ENCODE peak calls at places on chromosomes 6 and 20, in seven cellular contexts. One of them, this sample, is unnamed.
A peak's percentile ranks its signal among the peaks of the same experiment; 100 is the strongest.

GRCh38 chr20:34143951-34144350 is 31.9 kb upstream of the EIF2S2 start:
- DNase-seq in tibial artery: no peak
- DNase-seq in CD4-positive, alpha-beta T cell: no peak
- DNase-seq in body of pancreas: no peak
- DNase-seq in left lung: no peak
- DNase-seq in naive thymus-derived CD4-positive, alpha-beta T cell: no peak
- DNase-seq in RWPE1: no peak
- DNase-seq in this sample: no peak

GRCh38 chr6:657743-658142 is 843 bp upstream of the HUS1B start:
- DNase-seq in tibial artery: no peak
- DNase-seq in CD4-positive, alpha-beta T cell: no peak
- DNase-seq in body of pancreas: no peak
- DNase-seq in left lung: no peak
- DNase-seq in naive thymus-derived CD4-positive, alpha-beta T cell: no peak
- DNase-seq in RWPE1: no peak
- DNase-seq in this sample: no peak

GRCh38 chr20:20663841-20664240 is 48.6 kb downstream of the RALGAPA2 start:
- DNase-seq in tibial artery: no peak
- DNase-seq in CD4-positive, alpha-beta T cell: no peak
- DNase-seq in body of pancreas: no peak
- DNase-seq in left lung: no peak
- DNase-seq in naive thymus-derived CD4-positive, alpha-beta T cell: no peak
- DNase-seq in RWPE1: no peak
- DNase-seq in this sample: no peak

GRCh38 chr20:44176833-44177533 is 10.0 kb downstream of the JPH2 start:
- DNase-seq in tibial artery: peak; percentile 81
- DNase-seq in CD4-positive, alpha-beta T cell: no peak
- DNase-seq in body of pancreas: no peak
- DNase-seq in left lung: no peak
- DNase-seq in naive thymus-derived CD4-positive, alpha-beta T cell: no peak
- DNase-seq in RWPE1: peak; percentile 94
- DNase-seq in this sample: no peak

GRCh38 chr20:33299111-33299603 is 16.1 kb downstream of the BPIFB1 start:
- DNase-seq in tibial artery: peak; percentile 72
- DNase-seq in CD4-positive, alpha-beta T cell: peak; percentile 68
- DNase-seq in body of pancreas: peak; percentile 61
- DNase-seq in left lung: peak; percentile 92
- DNase-seq in naive thymus-derived CD4-positive, alpha-beta T cell: peak; percentile 64
- DNase-seq in RWPE1: peak; percentile 90
- DNase-seq in this sample: peak; percentile 75

GRCh38 chr6:75331134-75331533 is 46.5 kb upstream of the TMEM30A start:
- DNase-seq in tibial artery: no peak
- DNase-seq in CD4-positive, alpha-beta T cell: no peak
- DNase-seq in body of pancreas: no peak
- DNase-seq in left lung: no peak
- DNase-seq in naive thymus-derived CD4-positive, alpha-beta T cell: no peak
- DNase-seq in RWPE1: no peak
- DNase-seq in this sample: no peak

GRCh38 chr6:35728663-35729348 is 8.0 kb upstream of the ARMC12 start:
- DNase-seq in tibial artery: peak; percentile 85
- DNase-seq in CD4-positive, alpha-beta T cell: no peak
- DNase-seq in body of pancreas: peak; percentile 61
- DNase-seq in left lung: peak; percentile 87
- DNase-seq in naive thymus-derived CD4-positive, alpha-beta T cell: peak; percentile 52
- DNase-seq in RWPE1: no peak
- DNase-seq in this sample: no peak

GRCh38 chr6:84260926-84261325 is 33.5 kb upstream of the CEP162 start:
- DNase-seq in tibial artery: no peak
- DNase-seq in CD4-positive, alpha-beta T cell: no peak
- DNase-seq in body of pancreas: no peak
- DNase-seq in left lung: no peak
- DNase-seq in naive thymus-derived CD4-positive, alpha-beta T cell: no peak
- DNase-seq in RWPE1: no peak
- DNase-seq in this sample: no peak

GRCh38 chr20:18031050-18031449 is 26.7 kb downstream of the OVOL2 start:
- DNase-seq in tibial artery: no peak
- DNase-seq in CD4-positive, alpha-beta T cell: no peak
- DNase-seq in body of pancreas: no peak
- DNase-seq in left lung: no peak
- DNase-seq in naive thymus-derived CD4-positive, alpha-beta T cell: no peak
- DNase-seq in RWPE1: no peak
- DNase-seq in this sample: no peak

GRCh38 chr6:170262481-170263088 is 28.3 kb downstream of the DLL1 start:
- DNase-seq in tibial artery: no peak
- DNase-seq in CD4-positive, alpha-beta T cell: no peak
- DNase-seq in body of pancreas: no peak
- DNase-seq in left lung: peak; percentile 57
- DNase-seq in naive thymus-derived CD4-positive, alpha-beta T cell: no peak
- DNase-seq in RWPE1: no peak
- DNase-seq in this sample: no peak

GRCh38 chr20:45056473-45057148 is 44.3 kb downstream of the KCNS1 start:
- DNase-seq in tibial artery: no peak
- DNase-seq in CD4-positive, alpha-beta T cell: no peak
- DNase-seq in body of pancreas: peak; percentile 13
- DNase-seq in left lung: no peak
- DNase-seq in naive thymus-derived CD4-positive, alpha-beta T cell: no peak
- DNase-seq in RWPE1: no peak
- DNase-seq in this sample: no peak

GRCh38 chr20:24995741-24996448 is 3.3 kb upstream of the APMAP start:
- DNase-seq in tibial artery: peak; percentile 51
- DNase-seq in CD4-positive, alpha-beta T cell: no peak
- DNase-seq in body of pancreas: no peak
- DNase-seq in left lung: no peak
- DNase-seq in naive thymus-derived CD4-positive, alpha-beta T cell: no peak
- DNase-seq in RWPE1: no peak
- DNase-seq in this sample: no peak

GRCh38 chr6:129279343-129280104 is 396.6 kb downstream of the LAMA2 start:
- DNase-seq in tibial artery: no peak
- DNase-seq in CD4-positive, alpha-beta T cell: no peak
- DNase-seq in body of pancreas: no peak
- DNase-seq in left lung: no peak
- DNase-seq in naive thymus-derived CD4-positive, alpha-beta T cell: no peak
- DNase-seq in RWPE1: no peak
- DNase-seq in this sample: no peak

GRCh38 chr6:168469198-168469943 is 28.4 kb downstream of the SMOC2 start:
- DNase-seq in tibial artery: no peak
- DNase-seq in CD4-positive, alpha-beta T cell: no peak
- DNase-seq in body of pancreas: peak; percentile 33
- DNase-seq in left lung: no peak
- DNase-seq in naive thymus-derived CD4-positive, alpha-beta T cell: no peak
- DNase-seq in RWPE1: no peak
- DNase-seq in this sample: no peak

GRCh38 chr20:36540551-36541211 is 638 bp upstream of the MYL9 start:
- DNase-seq in tibial artery: peak; percentile 72
- DNase-seq in CD4-positive, alpha-beta T cell: no peak
- DNase-seq in body of pancreas: no peak
- DNase-seq in left lung: no peak
- DNase-seq in naive thymus-derived CD4-positive, alpha-beta T cell: no peak
- DNase-seq in RWPE1: no peak
- DNase-seq in this sample: no peak

GRCh38 chr20:48750941-48751620 is 76.7 kb downstream of the PREX1 start:
- DNase-seq in tibial artery: no peak
- DNase-seq in CD4-positive, alpha-beta T cell: peak; percentile 45
- DNase-seq in body of pancreas: no peak
- DNase-seq in left lung: peak; percentile 90
- DNase-seq in naive thymus-derived CD4-positive, alpha-beta T cell: peak; percentile 9
- DNase-seq in RWPE1: no peak
- DNase-seq in this sample: peak; percentile 57

GRCh38 chr6:157867155-157867559 is 44.1 kb downstream of the SNX9 start:
- DNase-seq in tibial artery: no peak
- DNase-seq in CD4-positive, alpha-beta T cell: peak; percentile 26
- DNase-seq in body of pancreas: no peak
- DNase-seq in left lung: no peak
- DNase-seq in naive thymus-derived CD4-positive, alpha-beta T cell: no peak
- DNase-seq in RWPE1: peak; percentile 38
- DNase-seq in this sample: no peak

GRCh38 chr20:61297981-61298380 is 45.9 kb downstream of the CDH4 start:
- DNase-seq in tibial artery: no peak
- DNase-seq in CD4-positive, alpha-beta T cell: no peak
- DNase-seq in body of pancreas: no peak
- DNase-seq in left lung: no peak
- DNase-seq in naive thymus-derived CD4-positive, alpha-beta T cell: no peak
- DNase-seq in RWPE1: peak; percentile 93
- DNase-seq in this sample: no peak

GRCh38 chr6:135902756-135903331 is 51.3 kb downstream of the PDE7B start:
- DNase-seq in tibial artery: no peak
- DNase-seq in CD4-positive, alpha-beta T cell: no peak
- DNase-seq in body of pancreas: no peak
- DNase-seq in left lung: no peak
- DNase-seq in naive thymus-derived CD4-positive, alpha-beta T cell: no peak
- DNase-seq in RWPE1: no peak
- DNase-seq in this sample: no peak

GRCh38 chr6:135904666-135905065 is 53.2 kb downstream of the PDE7B start:
- DNase-seq in tibial artery: no peak
- DNase-seq in CD4-positive, alpha-beta T cell: no peak
- DNase-seq in body of pancreas: no peak
- DNase-seq in left lung: no peak
- DNase-seq in naive thymus-derived CD4-positive, alpha-beta T cell: no peak
- DNase-seq in RWPE1: peak; percentile 45
- DNase-seq in this sample: no peak

GRCh38 chr6:135906542-135906941 is 55.0 kb downstream of the PDE7B start:
- DNase-seq in tibial artery: no peak
- DNase-seq in CD4-positive, alpha-beta T cell: no peak
- DNase-seq in body of pancreas: no peak
- DNase-seq in left lung: no peak
- DNase-seq in naive thymus-derived CD4-positive, alpha-beta T cell: no peak
- DNase-seq in RWPE1: peak; percentile 52
- DNase-seq in this sample: no peak

GRCh38 chr6:135901776-135902524 is 50.4 kb downstream of the PDE7B start:
- DNase-seq in tibial artery: peak; percentile 75
- DNase-seq in CD4-positive, alpha-beta T cell: no peak
- DNase-seq in body of pancreas: peak; percentile 16
- DNase-seq in left lung: no peak
- DNase-seq in naive thymus-derived CD4-positive, alpha-beta T cell: peak; percentile 43
- DNase-seq in RWPE1: no peak
- DNase-seq in this sample: no peak

GRCh38 chr6:135905604-135906300 is 54.3 kb downstream of the PDE7B start:
- DNase-seq in tibial artery: no peak
- DNase-seq in CD4-positive, alpha-beta T cell: no peak
- DNase-seq in body of pancreas: no peak
- DNase-seq in left lung: peak; percentile 26
- DNase-seq in naive thymus-derived CD4-positive, alpha-beta T cell: no peak
- DNase-seq in RWPE1: no peak
- DNase-seq in this sample: no peak
- H3K27ac ChIP-seq in tibial artery: no peak overlapping the region
- H3K27ac ChIP-seq in CD4-positive, alpha-beta T cell: no peak overlapping the region
- H3K27ac ChIP-seq in body of pancreas: no peak overlapping the region
- H3K27ac ChIP-seq in left lung: no peak overlapping the region
- H3K27ac ChIP-seq in naive thymus-derived CD4-positive, alpha-beta T cell: no peak overlapping the region
- H3K27ac ChIP-seq in RWPE1: no peak overlapping the region
- H3K27ac ChIP-seq in this sample: no peak overlapping the region

DNA sequence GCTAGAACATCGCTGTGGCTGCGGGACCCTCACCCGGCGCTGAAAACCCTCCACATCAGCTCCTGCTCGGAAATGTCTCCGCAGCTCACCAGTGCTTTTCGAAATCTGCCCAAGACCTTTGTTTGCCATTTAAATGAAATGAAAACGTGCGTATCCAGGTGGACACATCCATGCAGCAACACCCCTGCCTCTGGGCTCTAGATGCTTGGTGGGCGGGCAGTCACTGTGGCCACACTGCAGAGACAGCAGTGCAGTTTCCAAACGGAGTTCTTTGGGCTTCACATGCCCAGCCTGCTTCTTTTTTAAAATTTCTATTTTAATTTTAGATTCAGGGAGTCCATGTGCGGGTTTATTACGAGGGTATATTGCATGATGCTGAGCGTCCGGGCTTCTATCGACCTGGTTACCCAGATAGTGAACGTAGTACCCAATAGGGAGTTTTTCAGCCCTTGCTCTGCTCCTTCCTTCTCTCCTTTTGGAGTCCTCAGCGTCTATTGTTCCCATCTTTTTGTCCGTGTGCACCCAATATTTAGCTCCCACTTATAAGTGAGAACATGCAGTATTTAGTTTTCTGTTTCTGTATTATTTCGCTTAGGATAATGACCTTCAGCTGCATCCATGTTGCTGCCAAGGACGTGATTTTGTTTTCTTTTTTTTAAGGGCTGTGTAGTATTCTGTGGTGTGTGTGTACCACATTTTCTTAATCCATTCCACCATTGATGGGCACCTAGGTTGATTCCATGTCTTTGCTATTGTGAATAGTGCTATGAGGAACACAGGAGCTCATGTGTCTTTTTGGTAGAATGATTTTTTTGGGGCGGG is 4.8 kb upstream of the TUBB2B start:
- DNase-seq in tibial artery: no peak
- DNase-seq in CD4-positive, alpha-beta T cell: no peak
- DNase-seq in body of pancreas: no peak
- DNase-seq in left lung: no peak
- DNase-seq in naive thymus-derived CD4-positive, alpha-beta T cell: no peak
- DNase-seq in RWPE1: no peak
- DNase-seq in this sample: no peak
- H3K27ac ChIP-seq in tibial artery: peak overlapping the region; percentile 60
- H3K27ac ChIP-seq in CD4-positive, alpha-beta T cell: no peak overlapping the region
- H3K27ac ChIP-seq in body of pancreas: peak overlapping the region; percentile 82
- H3K27ac ChIP-seq in left lung: no peak overlapping the region
- H3K27ac ChIP-seq in naive thymus-derived CD4-positive, alpha-beta T cell: no peak overlapping the region
- H3K27ac ChIP-seq in RWPE1: peak overlapping the region; percentile 82
- H3K27ac ChIP-seq in this sample: no peak overlapping the region

GRCh38 chr6:134870677-134871498 is 79.0 kb downstream of the ALDH8A1 start:
- DNase-seq in tibial artery: no peak
- DNase-seq in CD4-positive, alpha-beta T cell: no peak
- DNase-seq in body of pancreas: no peak
- DNase-seq in left lung: no peak
- DNase-seq in naive thymus-derived CD4-positive, alpha-beta T cell: no peak
- DNase-seq in RWPE1: no peak
- DNase-seq in this sample: no peak
- H3K27ac ChIP-seq in tibial artery: no peak overlapping the region
- H3K27ac ChIP-seq in CD4-positive, alpha-beta T cell: no peak overlapping the region
- H3K27ac ChIP-seq in body of pancreas: no peak overlapping the region
- H3K27ac ChIP-seq in left lung: no peak overlapping the region
- H3K27ac ChIP-seq in naive thymus-derived CD4-positive, alpha-beta T cell: no peak overlapping the region
- H3K27ac ChIP-seq in RWPE1: peak overlapping the region; percentile 63
- H3K27ac ChIP-seq in this sample: no peak overlapping the region

DNA sequence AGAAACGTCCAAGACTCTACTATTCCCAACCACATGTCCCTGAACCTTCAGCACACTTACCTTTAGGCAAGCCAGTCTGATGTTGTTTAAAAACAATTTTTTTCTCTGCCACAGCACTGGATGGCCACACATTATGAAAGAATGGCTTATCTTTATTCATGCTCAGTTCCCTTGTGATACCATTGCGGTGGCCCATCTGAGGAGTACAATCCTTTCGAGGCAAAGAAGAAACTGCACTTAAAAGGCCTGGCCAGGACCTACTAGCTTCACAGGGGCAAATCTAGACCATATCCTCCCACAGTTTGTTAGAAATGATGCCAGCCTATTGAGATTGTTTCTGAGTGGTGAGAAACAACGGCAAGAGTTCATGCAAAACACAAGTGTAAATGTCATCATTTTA is 88.4 kb upstream of the PLEKHG1 start:
- DNase-seq in tibial artery: no peak
- DNase-seq in CD4-positive, alpha-beta T cell: no peak
- DNase-seq in body of pancreas: no peak
- DNase-seq in left lung: no peak
- DNase-seq in naive thymus-derived CD4-positive, alpha-beta T cell: no peak
- DNase-seq in RWPE1: no peak
- DNase-seq in this sample: no peak
- H3K27ac ChIP-seq in tibial artery: no peak overlapping the region
- H3K27ac ChIP-seq in CD4-positive, alpha-beta T cell: no peak overlapping the region
- H3K27ac ChIP-seq in body of pancreas: no peak overlapping the region
- H3K27ac ChIP-seq in left lung: no peak overlapping the region
- H3K27ac ChIP-seq in naive thymus-derived CD4-positive, alpha-beta T cell: no peak overlapping the region
- H3K27ac ChIP-seq in RWPE1: no peak overlapping the region
- H3K27ac ChIP-seq in this sample: no peak overlapping the region

This sample was measured in CD4-positive, alpha-beta memory T cell.